ENCODE peak calls at places on chromosomes 5 and 9, in five cellular contexts. N is heart left ventricle; L is heart right ventricle; W is tibial nerve; D is CD4-positive, CD25-positive, alpha-beta regulatory T cell. U is an unnamed sample.

GRCh38 chr9:98502976-98503325 is 205.8 kb downstream of the GABBR2 start:
- DNase-seq in D (no peak), N (no peak), W (no peak), L (no peak), U (peak; percentile 43)

GRCh38 chr5:103674321-103674720 is 111.7 kb upstream of the NUDT12 start:
- DNase-seq in N (no peak), D (no peak), W (no peak), L (no peak), U (no peak)

GRCh38 chr5:149470942-149471341 is 80.3 kb downstream of the CSNK1A1 start:
- DNase-seq in W (no peak), N (no peak), D (no peak), L (no peak), U (no peak)

GRCh38 chr9:96061293-96061987 is 185.9 kb downstream of the ERCC6L2 start:
- DNase-seq in L (peak; percentile 43), D (peak; percentile 55), N (peak; percentile 40), W (no peak), U (peak; percentile 35)

GRCh38 chr5:113250341-113250953 is 184.3 kb downstream of the TSSK1B start:
- DNase-seq in N (peak; percentile 48), L (peak; percentile 73), D (no peak), W (peak; percentile 42), U (peak; percentile 91)

GRCh38 chr5:180590543-180591248 is 603 bp downstream of the SCGB3A1 start:
- DNase-seq in L (no peak), D (peak; percentile 30), N (no peak), W (no peak), U (no peak)

GRCh38 chr5:111774525-111774924 is 17.5 kb upstream of the NREP start:
- DNase-seq in D (no peak), N (peak; percentile 20), W (no peak), L (no peak), U (peak; percentile 29)

GRCh38 chr9:8338249-8338721 is 538.7 kb upstream of the DMAC1 start:
- DNase-seq in D (no peak), L (no peak), W (no peak), N (no peak), U (no peak)

GRCh38 chr5:17225551-17225950 is 8.1 kb downstream of the BASP1 start:
- DNase-seq in W (no peak), L (no peak), N (no peak), D (no peak), U (no peak)

DNA sequence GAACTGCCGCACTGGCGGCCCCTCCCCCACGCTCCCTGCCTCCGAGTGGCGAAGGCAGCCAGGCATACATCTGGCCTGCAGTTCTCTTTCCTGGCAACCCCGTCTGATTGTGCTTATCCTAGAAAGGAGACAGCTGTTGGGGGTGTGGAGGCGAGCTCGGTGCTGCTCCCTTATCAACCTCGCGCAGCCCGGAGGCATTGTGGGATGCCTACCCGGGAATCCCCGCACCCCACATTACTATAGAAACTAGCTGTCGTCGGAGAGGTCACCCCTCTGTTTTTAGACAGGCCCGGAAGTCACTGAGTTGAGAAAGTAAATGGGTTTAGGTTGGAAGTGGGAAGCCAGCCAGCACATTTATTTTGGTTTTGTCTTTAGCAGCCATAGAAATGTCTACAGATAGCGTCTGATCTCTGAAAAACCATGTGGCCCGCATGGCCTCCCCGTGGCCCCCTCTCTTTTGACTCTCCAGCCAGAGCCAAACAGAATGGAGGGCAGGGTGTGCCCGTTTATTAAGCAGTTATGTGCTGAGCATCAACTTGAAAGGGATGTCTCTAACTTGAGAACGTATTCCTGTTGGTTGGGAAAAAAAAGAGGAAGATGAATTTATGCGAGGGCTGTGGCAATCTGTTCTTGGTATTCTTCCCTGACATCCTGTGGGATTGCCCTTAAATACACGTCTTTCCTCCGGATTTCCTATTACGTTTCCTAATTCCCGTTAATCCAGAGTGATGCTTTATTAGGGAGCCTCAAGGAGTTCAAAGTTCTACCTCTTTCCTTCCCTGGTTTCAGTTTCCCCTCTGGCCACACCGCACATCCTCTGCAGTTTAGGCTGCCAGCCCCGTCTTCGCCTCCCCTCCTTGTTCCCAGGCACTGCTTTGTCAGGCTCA is 3.9 kb downstream of the STC2 start:
- DNase-seq in D (no peak), L (peak; percentile 81), N (peak; percentile 82), W (no peak), U (no peak)
- H3K27me3 ChIP-seq in D (peaks cover 19% of the 10 kb centered on the region), L (no peaks in the 10 kb centered on the region), N (no peaks in the 10 kb centered on the region), W (peaks cover 53% of the 10 kb centered on the region), U (no peaks in the 10 kb centered on the region)

GRCh38 chr9:70043689-70044449 is at the start of gene MAMDC2:
- DNase-seq in L (peak; percentile 59), W (peak; percentile 51), D (no peak), N (peak; percentile 57), U (no peak)
- H3K36me3 ChIP-seq in L (no peaks in the 10 kb centered on the region), W (no peaks in the 10 kb centered on the region), D (no peaks in the 10 kb centered on the region), N (no peaks in the 10 kb centered on the region), U (no peaks in the 10 kb centered on the region)

DNA sequence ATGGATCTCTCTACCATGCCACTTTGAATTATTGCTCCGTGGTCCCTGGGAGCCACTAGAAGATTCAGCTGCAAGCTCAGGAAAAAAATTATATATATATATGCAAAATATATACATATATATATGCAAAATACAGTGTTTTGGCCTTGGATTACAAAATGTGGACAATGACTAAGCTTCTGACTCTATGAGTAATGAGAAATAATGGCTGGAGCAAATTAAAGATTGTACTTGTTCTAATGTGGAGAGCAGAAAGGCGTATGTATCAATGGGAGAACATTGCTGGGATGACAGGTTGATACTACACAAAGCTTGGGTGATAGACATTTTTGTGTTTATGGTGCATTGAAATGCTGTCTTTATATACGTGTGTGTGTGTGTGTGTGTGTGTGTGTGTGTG is 180.3 kb upstream of the PAPPA start:
- DNase-seq in N (no peak), L (no peak), D (no peak), W (no peak), U (no peak)
- H3K27ac ChIP-seq in N (no peak overlapping the region), L (no peak overlapping the region), D (no peak overlapping the region), W (no peak overlapping the region), U (no peak overlapping the region)

DNA sequence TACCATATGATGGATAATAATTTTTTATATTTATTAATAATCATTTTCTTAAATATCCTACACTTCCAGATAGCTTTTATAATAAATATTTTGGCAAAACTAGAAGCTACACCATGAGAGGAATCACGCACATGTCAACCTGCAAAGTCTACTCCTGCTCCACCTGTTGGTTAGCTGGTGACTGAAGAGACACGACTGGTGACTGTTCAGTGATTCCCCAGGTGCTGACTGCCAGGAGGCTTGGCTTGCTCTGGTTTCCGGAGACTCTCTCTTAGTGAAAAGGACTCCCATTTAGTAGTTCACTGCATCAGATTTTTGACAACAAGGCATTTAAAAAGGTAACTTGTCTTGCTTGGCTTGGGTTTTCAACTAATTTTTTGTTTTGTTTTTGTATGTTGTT is 20.9 kb downstream of the GZMA start:
- DNase-seq in D (no peak), W (no peak), N (no peak), L (no peak), U (no peak)
- H3K27me3 ChIP-seq in D (peaks cover 4% of the 10 kb centered on the region), W (no peaks in the 10 kb centered on the region), N (no peaks in the 10 kb centered on the region), L (peaks cover 21% of the 10 kb centered on the region), U (no peaks in the 10 kb centered on the region)

DNA sequence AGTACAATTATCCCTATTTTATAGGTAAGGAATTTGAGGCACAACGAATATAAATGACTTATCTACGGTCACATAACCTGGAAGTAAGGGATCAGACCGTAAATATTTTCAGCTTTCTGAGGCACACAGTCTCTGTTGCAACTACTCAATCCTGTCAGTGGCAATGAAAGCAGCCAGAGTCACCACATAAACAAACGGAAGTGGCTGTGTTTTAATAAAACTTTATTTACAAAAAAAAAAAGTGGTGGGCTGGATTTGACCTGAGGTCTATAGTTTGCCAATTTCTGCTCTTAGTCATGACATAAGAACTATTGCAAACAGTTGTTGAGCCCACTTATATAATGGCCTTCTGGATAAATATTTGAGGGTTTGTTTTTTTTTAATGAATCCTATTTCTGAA is 29.6 kb downstream of the ZNF366 start:
- DNase-seq in L (no peak), W (no peak), N (no peak), D (no peak), U (no peak)
- H3K36me3 ChIP-seq in L (no peaks in the 10 kb centered on the region), W (no peaks in the 10 kb centered on the region), N (no peaks in the 10 kb centered on the region), D (no peaks in the 10 kb centered on the region), U (no peaks in the 10 kb centered on the region)

DNA sequence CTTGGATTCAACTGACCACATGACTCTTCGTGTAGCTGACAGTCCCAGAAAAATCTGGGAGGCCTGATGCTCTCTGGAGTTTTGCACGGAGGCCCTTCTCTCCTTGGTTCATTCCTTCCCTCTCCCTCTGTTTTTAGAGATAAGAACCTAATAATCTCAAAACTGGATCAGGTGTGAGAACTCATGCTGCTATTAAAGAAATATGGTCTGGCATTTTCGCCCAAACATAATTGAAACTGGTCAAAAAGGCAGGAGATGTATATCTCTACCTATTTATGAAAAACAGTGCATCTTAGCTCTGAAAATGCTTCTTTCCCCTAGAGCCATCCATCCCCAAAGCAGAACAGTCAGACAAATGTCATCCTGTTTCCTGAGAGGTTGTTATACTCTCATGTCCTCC is 397.5 kb downstream of the PRELID2 start:
- DNase-seq in D (no peak), W (no peak), N (no peak), L (no peak), U (no peak)
- H3K27ac ChIP-seq in D (no peak overlapping the region), W (no peak overlapping the region), N (no peak overlapping the region), L (no peak overlapping the region), U (no peak overlapping the region)

GRCh38 chr9:130490981-130491380 is 46.2 kb downstream of the ASS1 start:
- DNase-seq in W (no peak), L (no peak), D (no peak), N (no peak), U (no peak)
- H3K27me3 ChIP-seq in W (no peaks in the 10 kb centered on the region), L (no peaks in the 10 kb centered on the region), D (no peaks in the 10 kb centered on the region), N (no peaks in the 10 kb centered on the region), U (no peaks in the 10 kb centered on the region)

GRCh38 chr9:109033941-109034700 is 20.8 kb upstream of the CTNNAL1 start:
- DNase-seq in L (no peak), N (no peak), D (no peak), W (no peak), U (no peak)
- H3K36me3 ChIP-seq in L (peaks cover 60% of the 10 kb centered on the region), N (peaks cover 27% of the 10 kb centered on the region), D (peaks cover 83% of the 10 kb centered on the region), W (peaks cover 2% of the 10 kb centered on the region), U (peaks cover 2% of the 10 kb centered on the region)

GRCh38 chr9:93132946-93133640 is 958 bp downstream of the NINJ1 start:
- DNase-seq in N (no peak), L (no peak), W (no peak), D (no peak), U (no peak)
- H3K27ac ChIP-seq in N (peak overlapping the region; percentile 96), L (peak overlapping the region; percentile 94), W (peak overlapping the region; percentile 95), D (peak overlapping the region; percentile 94), U (peak overlapping the region; percentile 89)

U was measured in brain microvascular endothelial cell.